ENCODE peak calls at places on chromosomes 4 and X, in ten cellular contexts. L is activated effector memory CD4-positive, alpha-beta T cell treated with Interleukin-2 at 50 U/mL for 16 hours; Y is activated naive CD4-positive, alpha-beta T cell treated with Interleukin-2 at 50 U/mL for 16 hours; J is activated T-cell treated with anti-CD3 and anti-CD28 coated beads for 1 hour; A is lung microvascular endothelial cell; C is progenitor cell of endocrine pancreas; B is astrocyte of the hippocampus; D is PC-3; G is islet precursor cell; N is KBM-7. F is an unnamed sample.

GRCh38 chrX:27555514-27555913 is 34.6 kb upstream of the DCAF8L2 start:
- DNase-seq in L (no peak), Y (no peak), J (no peak), A (peak; percentile 44), C (no peak), B (peak; percentile 32), D (peak; percentile 67), G (no peak), N (peak; percentile 45), F (no peak)

GRCh38 chr4:83071116-83071515 is 36.1 kb downstream of the COPS4 start:
- DNase-seq in L (no peak), Y (no peak), J (no peak), A (peak; percentile 83), C (no peak), B (no peak), D (peak; percentile 30), G (no peak), N (no peak), F (no peak)

GRCh38 chrX:48589482-48590162 is 7.7 kb upstream of the WDR13 start:
- DNase-seq in L (no peak), Y (no peak), J (no peak), A (peak; percentile 67), C (no peak), B (peak; percentile 37), D (no peak), G (no peak), N (no peak), F (no peak)

GRCh38 chrX:84187501-84188319 is at the start of gene RPS6KA6:
- DNase-seq in L (no peak), Y (no peak), J (no peak), A (peak; percentile 15), C (peak; percentile 14), B (peak; percentile 55), D (peak; percentile 16), G (peak; percentile 69), N (no peak), F (no peak)

GRCh38 chr4:9964884-9965283 is 56.4 kb downstream of the SLC2A9 start:
- DNase-seq in L (no peak), Y (no peak), J (no peak), A (peak; percentile 32), C (no peak), B (no peak), D (no peak), G (no peak), N (no peak), F (no peak)

GRCh38 chr4:144451771-144452170 is 194.2 kb upstream of the HHIP start:
- DNase-seq in L (no peak), Y (no peak), J (no peak), A (no peak), C (no peak), B (no peak), D (no peak), G (no peak), N (no peak), F (no peak)

GRCh38 chrX:105190252-105190853 is 30.1 kb downstream of the TEX13A start:
- DNase-seq in L (no peak), Y (no peak), J (no peak), A (peak; percentile 48), C (no peak), B (peak; percentile 46), D (peak; percentile 74), G (no peak), N (peak; percentile 68), F (no peak)

GRCh38 chr4:13990596-13991589 is 363.4 kb upstream of the BOD1L1 start:
- DNase-seq in L (no peak), Y (no peak), J (no peak), A (peak; percentile 22), C (no peak), B (no peak), D (no peak), G (no peak), N (no peak), F (no peak)

GRCh38 chrX:129679856-129680255 is 25.1 kb upstream of the APLN start:
- DNase-seq in L (no peak), Y (no peak), J (no peak), A (no peak), C (no peak), B (no peak), D (peak; percentile 66), G (peak; percentile 12), N (no peak), F (no peak)

GRCh38 chrX:7706032-7706431 is 136.9 kb upstream of the VCX start:
- DNase-seq in L (no peak), Y (no peak), J (no peak), A (peak; percentile 1), C (no peak), B (peak; percentile 16), D (peak; percentile 5), G (no peak), N (no peak), F (no peak)

GRCh38 chr4:107389965-107390364 is 330.1 kb downstream of the PAPSS1 start:
- DNase-seq in L (no peak), Y (no peak), J (no peak), A (no peak), C (no peak), B (no peak), D (no peak), G (no peak), N (no peak), F (no peak)

GRCh38 chr4:184400891-184401290 is 73.5 kb downstream of the IRF2 start:
- DNase-seq in L (no peak), Y (no peak), J (no peak), A (no peak), C (no peak), B (no peak), D (no peak), G (no peak), N (no peak), F (no peak)

GRCh38 chrX:49198540-49199314 is 1.3 kb downstream of the SYP start:
- DNase-seq in L (no peak), Y (no peak), J (no peak), A (no peak), C (no peak), B (no peak), D (no peak), G (no peak), N (no peak), F (no peak)

F was measured in activated T-helper 2 cell treated with anti-CD3 and anti-CD28 coated beads, Interferon-gamma antibody, Interleukin-2, Interleukin-4, amounts not matched to agents 10 μg/mL and 5 μg/mL and 100 μg/mL, durations not matched to agents 14 hours and 24 hours and 36 hours.